ENCODE peak calls at places on chromosome 9, in six cellular contexts. L is NCI-H226; M is ascending aorta; T is substantia nigra; A is OCI-M1; O is activated T-helper 1 cell treated with anti-CD3 and anti-CD28 coated beads, Interleukin-12 subunit alpha, Interleukin-12 subunit beta, Interleukin-2, Interleukin-4 antibody, amounts not matched to agents 30 ng/mL and 10 ng/mL and 1 ng/mL, durations not matched to agents 14 hours and 24 hours and 36 hours. E is an unnamed sample.

GRCh38 chr9:93193373-93193725 is 9.4 kb downstream of the WNK2 start:
- DNase-seq in L (no peak), M (no peak), T (no peak), A (no peak), O (no peak), E (no peak)

GRCh38 chr9:93260290-93261066 is 76.5 kb downstream of the WNK2 start:
- DNase-seq in L (no peak), M (no peak), T (no peak), A (no peak), O (no peak), E (no peak)

GRCh38 chr9:37036237-37037136 is 2.4 kb upstream of the PAX5 start:
- DNase-seq in L (no peak), M (no peak), T (no peak), A (peak; percentile 82), O (peak; percentile 30), E (no peak)

GRCh38 chr9:93827545-93828330 is 127.4 kb downstream of the BARX1 start:
- DNase-seq in L (no peak), M (no peak), T (peak; percentile 18), A (peak; percentile 39), O (peak; percentile 14), E (no peak)

GRCh38 chr9:19788152-19788551 is 685 bp downstream of the SLC24A2 start:
- DNase-seq in L (no peak), M (no peak), T (peak; percentile 43), A (no peak), O (no peak), E (no peak)

GRCh38 chr9:97510797-97511761 is 9.6 kb downstream of the TMOD1 start:
- DNase-seq in L (peak; percentile 54), M (no peak), T (no peak), A (no peak), O (peak; percentile 18), E (peak; percentile 17)

GRCh38 chr9:68763104-68763503 is 58.1 kb downstream of the PIP5K1B start:
- DNase-seq in L (no peak), M (no peak), T (no peak), A (peak; percentile 51), O (no peak), E (no peak)

GRCh38 chr9:17280350-17281012 is 145.6 kb downstream of the CNTLN start:
- DNase-seq in L (no peak), M (no peak), T (no peak), A (no peak), O (no peak), E (no peak)

GRCh38 chr9:136050706-136051567 is 44.2 kb downstream of the NACC2 start:
- DNase-seq in L (no peak), M (no peak), T (peak; percentile 88), A (no peak), O (no peak), E (no peak)

GRCh38 chr9:111038336-111039202 is at the start of gene LPAR1:
- DNase-seq in L (no peak), M (no peak), T (peak; percentile 72), A (no peak), O (no peak), E (no peak)

GRCh38 chr9:106918825-106919509 is 56.0 kb downstream of the ZNF462 start:
- DNase-seq in L (no peak), M (no peak), T (no peak), A (no peak), O (no peak), E (no peak)

GRCh38 chr9:132546148-132547051 is 36.0 kb upstream of the BARHL1 start:
- DNase-seq in L (no peak), M (no peak), T (no peak), A (peak; percentile 24), O (no peak), E (no peak)

GRCh38 chr9:2241875-2242741 is 227.0 kb downstream of the SMARCA2 start:
- DNase-seq in L (peak; percentile 64), M (peak; percentile 23), T (peak; percentile 74), A (peak; percentile 69), O (peak; percentile 56), E (no peak)

GRCh38 chr9:113669523-113670115 is 206.1 kb downstream of the RGS3 start:
- DNase-seq in L (peak; percentile 39), M (no peak), T (no peak), A (peak; percentile 38), O (no peak), E (no peak)